ENCODE peak calls at places on chromosomes 13 and 19, in seven cellular contexts. One of them, this sample, is unnamed.

GRCh38 chr19:54481326-54481930 is 8.3 kb upstream of the CDC42EP5 start:
- DNase-seq in lower leg skin: no peak
- DNase-seq in tibial nerve: no peak
- DNase-seq in fibroblast of mammary gland: peak
- DNase-seq in tibial artery: no peak
- DNase-seq in CD4-positive, alpha-beta memory T cell: peak
- DNase-seq in heart left ventricle: no peak
- DNase-seq in this sample: peak

GRCh38 chr19:7831452-7831851 is 1.4 kb downstream of the EVI5L start:
- DNase-seq in lower leg skin: no peak
- DNase-seq in tibial nerve: no peak
- DNase-seq in fibroblast of mammary gland: peak
- DNase-seq in tibial artery: no peak
- DNase-seq in CD4-positive, alpha-beta memory T cell: no peak
- DNase-seq in heart left ventricle: no peak
- DNase-seq in this sample: peak

GRCh38 chr13:98216135-98216565 is 39.1 kb upstream of the RNF113B start:
- DNase-seq in lower leg skin: no peak
- DNase-seq in tibial nerve: no peak
- DNase-seq in fibroblast of mammary gland: peak
- DNase-seq in tibial artery: peak
- DNase-seq in CD4-positive, alpha-beta memory T cell: no peak
- DNase-seq in heart left ventricle: peak
- DNase-seq in this sample: peak

GRCh38 chr13:34654203-34654602 is 287.9 kb upstream of the NBEA start:
- DNase-seq in lower leg skin: no peak
- DNase-seq in tibial nerve: no peak
- DNase-seq in fibroblast of mammary gland: peak
- DNase-seq in tibial artery: no peak
- DNase-seq in CD4-positive, alpha-beta memory T cell: no peak
- DNase-seq in heart left ventricle: no peak
- DNase-seq in this sample: no peak

GRCh38 chr13:99366075-99366987 is 59.1 kb upstream of the GPR183 start:
- DNase-seq in lower leg skin: no peak
- DNase-seq in tibial nerve: no peak
- DNase-seq in fibroblast of mammary gland: no peak
- DNase-seq in tibial artery: no peak
- DNase-seq in CD4-positive, alpha-beta memory T cell: no peak
- DNase-seq in heart left ventricle: no peak
- DNase-seq in this sample: no peak

GRCh38 chr13:75214846-75215245 is 267.1 kb downstream of the TBC1D4 start:
- DNase-seq in lower leg skin: no peak
- DNase-seq in tibial nerve: no peak
- DNase-seq in fibroblast of mammary gland: no peak
- DNase-seq in tibial artery: no peak
- DNase-seq in CD4-positive, alpha-beta memory T cell: no peak
- DNase-seq in heart left ventricle: no peak
- DNase-seq in this sample: no peak

GRCh38 chr13:21176982-21177284 is 475 bp downstream of the MRPL57 start:
- DNase-seq in lower leg skin: no peak
- DNase-seq in tibial nerve: no peak
- DNase-seq in fibroblast of mammary gland: no peak
- DNase-seq in tibial artery: no peak
- DNase-seq in CD4-positive, alpha-beta memory T cell: no peak
- DNase-seq in heart left ventricle: no peak
- DNase-seq in this sample: no peak

GRCh38 chr13:51453959-51454703 is 1.3 kb upstream of the INTS6 start:
- DNase-seq in lower leg skin: peak
- DNase-seq in tibial nerve: peak
- DNase-seq in fibroblast of mammary gland: peak
- DNase-seq in tibial artery: no peak
- DNase-seq in CD4-positive, alpha-beta memory T cell: peak
- DNase-seq in heart left ventricle: peak
- DNase-seq in this sample: peak

GRCh38 chr19:37506387-37507166 is at the start of gene ZNF793:
- DNase-seq in lower leg skin: peak
- DNase-seq in tibial nerve: peak
- DNase-seq in fibroblast of mammary gland: peak
- DNase-seq in tibial artery: peak
- DNase-seq in CD4-positive, alpha-beta memory T cell: peak
- DNase-seq in heart left ventricle: peak
- DNase-seq in this sample: peak

GRCh38 chr13:97600438-97601080 is 166.6 kb downstream of the RAP2A start:
- DNase-seq in lower leg skin: no peak
- DNase-seq in tibial nerve: no peak
- DNase-seq in fibroblast of mammary gland: peak
- DNase-seq in tibial artery: no peak
- DNase-seq in CD4-positive, alpha-beta memory T cell: no peak
- DNase-seq in heart left ventricle: no peak
- DNase-seq in this sample: peak

GRCh38 chr19:12789904-12790619 is 1.2 kb upstream of the JUNB start:
- DNase-seq in lower leg skin: peak
- DNase-seq in tibial nerve: peak
- DNase-seq in fibroblast of mammary gland: peak
- DNase-seq in tibial artery: peak
- DNase-seq in CD4-positive, alpha-beta memory T cell: peak
- DNase-seq in heart left ventricle: peak
- DNase-seq in this sample: peak

DNA sequence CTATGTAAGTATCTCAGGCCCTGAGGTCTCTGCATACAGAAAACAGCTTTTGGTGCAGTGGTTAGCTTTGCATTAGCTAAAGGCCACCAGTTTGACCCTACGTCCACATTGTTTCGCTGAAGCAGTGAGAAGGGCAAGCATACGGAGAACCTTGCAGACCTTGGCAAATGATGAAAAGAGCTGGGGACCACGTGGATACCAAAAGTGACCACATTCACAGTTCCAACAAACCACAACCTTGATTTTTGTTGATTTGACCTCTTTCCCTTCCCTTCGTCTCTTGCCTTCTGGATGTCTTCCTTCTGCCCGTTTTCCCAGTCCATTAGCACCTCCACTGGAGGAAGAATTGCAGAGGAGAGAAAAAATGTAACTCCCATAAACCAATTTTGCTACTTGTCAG is 293.8 kb upstream of the HTR2A start:
- DNase-seq in lower leg skin: no peak
- DNase-seq in tibial nerve: no peak
- DNase-seq in fibroblast of mammary gland: peak
- DNase-seq in tibial artery: no peak
- DNase-seq in CD4-positive, alpha-beta memory T cell: no peak
- DNase-seq in heart left ventricle: no peak
- DNase-seq in this sample: no peak
- H3K4me3 ChIP-seq in lower leg skin: no peak
- H3K4me3 ChIP-seq in tibial nerve: no peak
- H3K4me3 ChIP-seq in fibroblast of mammary gland: no peak
- H3K4me3 ChIP-seq in tibial artery: no peak
- H3K4me3 ChIP-seq in CD4-positive, alpha-beta memory T cell: no peak
- H3K4me3 ChIP-seq in heart left ventricle: no peak
- H3K4me3 ChIP-seq in this sample: no peak

DNA sequence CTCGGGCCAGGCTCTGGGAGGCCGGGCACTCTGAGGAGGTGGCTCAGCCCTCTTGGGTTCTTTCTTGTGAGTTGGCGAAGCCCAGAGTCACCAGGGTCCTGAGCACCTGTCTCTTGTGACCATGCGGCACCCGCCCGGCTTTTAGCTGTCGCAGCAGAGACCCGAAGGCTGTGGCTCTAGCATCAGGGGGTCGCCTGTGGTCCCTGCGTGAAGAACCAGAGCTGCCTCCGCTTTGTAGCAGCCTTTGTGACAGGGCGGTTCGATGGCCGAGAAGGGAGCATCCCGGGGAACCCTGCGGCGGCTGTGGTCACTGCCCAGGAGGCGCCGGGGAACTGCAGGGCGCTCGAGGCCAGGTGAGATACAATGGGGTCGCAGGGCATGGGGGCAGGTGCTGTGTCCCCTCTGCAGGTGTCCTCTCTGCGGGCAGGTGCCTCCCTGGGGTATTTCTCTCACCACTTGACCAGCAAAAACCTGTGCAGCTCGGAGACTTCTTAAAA is 10.4 kb downstream of the MCF2L start:
- DNase-seq in lower leg skin: no peak
- DNase-seq in tibial nerve: no peak
- DNase-seq in fibroblast of mammary gland: no peak
- DNase-seq in tibial artery: no peak
- DNase-seq in CD4-positive, alpha-beta memory T cell: no peak
- DNase-seq in heart left ventricle: no peak
- DNase-seq in this sample: no peak
- H3K4me3 ChIP-seq in lower leg skin: peak
- H3K4me3 ChIP-seq in tibial nerve: no peak
- H3K4me3 ChIP-seq in fibroblast of mammary gland: no peak
- H3K4me3 ChIP-seq in tibial artery: peak
- H3K4me3 ChIP-seq in CD4-positive, alpha-beta memory T cell: no peak
- H3K4me3 ChIP-seq in heart left ventricle: peak
- H3K4me3 ChIP-seq in this sample: no peak

DNA sequence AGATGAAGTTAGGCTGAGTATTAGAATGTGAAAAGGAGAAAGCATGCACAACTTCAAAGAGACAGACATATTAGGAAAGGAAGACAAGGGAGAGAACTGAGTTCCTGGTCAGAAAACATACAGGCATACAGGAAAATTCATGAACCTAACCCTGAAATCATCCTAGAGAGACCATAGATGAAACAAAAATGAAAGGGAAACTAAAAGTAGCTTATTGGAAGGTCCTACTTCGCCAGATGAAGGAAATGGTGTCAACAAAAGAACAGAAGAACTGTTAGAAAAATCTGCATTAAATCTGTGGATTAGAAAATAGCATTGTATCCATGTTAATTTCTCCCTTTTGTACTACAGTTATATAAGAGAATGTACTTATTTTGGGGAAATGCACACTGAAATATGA is 169.0 kb upstream of the UFM1 start:
- DNase-seq in lower leg skin: no peak
- DNase-seq in tibial nerve: no peak
- DNase-seq in fibroblast of mammary gland: no peak
- DNase-seq in tibial artery: no peak
- DNase-seq in CD4-positive, alpha-beta memory T cell: no peak
- DNase-seq in heart left ventricle: no peak
- DNase-seq in this sample: no peak
- H3K4me3 ChIP-seq in lower leg skin: no peak
- H3K4me3 ChIP-seq in tibial nerve: no peak
- H3K4me3 ChIP-seq in fibroblast of mammary gland: no peak
- H3K4me3 ChIP-seq in tibial artery: no peak
- H3K4me3 ChIP-seq in CD4-positive, alpha-beta memory T cell: peak
- H3K4me3 ChIP-seq in heart left ventricle: peak
- H3K4me3 ChIP-seq in this sample: peak

DNA sequence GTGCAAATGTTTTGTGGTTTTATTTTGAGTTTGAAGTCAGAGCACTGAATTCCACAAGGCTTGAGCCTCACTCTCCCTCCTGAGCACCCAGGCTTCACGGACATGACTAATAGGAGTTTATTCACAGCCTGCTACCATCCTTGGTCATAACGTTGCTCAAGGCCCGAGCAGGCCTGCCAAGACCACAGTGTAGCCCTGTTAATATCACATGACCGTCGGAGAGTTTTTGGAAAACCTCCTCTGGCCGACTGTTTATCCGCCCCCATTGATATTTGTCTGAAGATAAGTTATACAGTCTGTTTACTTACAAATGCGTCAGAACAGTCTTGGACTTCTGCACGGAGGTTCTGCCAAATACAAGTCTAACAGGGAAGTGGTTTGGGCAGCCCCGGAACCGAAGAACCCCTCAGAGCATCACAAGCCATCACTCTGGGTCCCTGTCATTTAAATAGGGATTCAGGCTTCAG is 89.9 kb downstream of the COL4A2 start:
- DNase-seq in lower leg skin: peak
- DNase-seq in tibial nerve: peak
- DNase-seq in fibroblast of mammary gland: peak
- DNase-seq in tibial artery: peak
- DNase-seq in CD4-positive, alpha-beta memory T cell: no peak
- DNase-seq in heart left ventricle: peak
- DNase-seq in this sample: peak
- H3K4me3 ChIP-seq in lower leg skin: no peak
- H3K4me3 ChIP-seq in tibial nerve: peak
- H3K4me3 ChIP-seq in fibroblast of mammary gland: peak
- H3K4me3 ChIP-seq in tibial artery: peak
- H3K4me3 ChIP-seq in CD4-positive, alpha-beta memory T cell: no peak
- H3K4me3 ChIP-seq in heart left ventricle: peak
- H3K4me3 ChIP-seq in this sample: peak